ENCODE peak calls at places on chromosomes 5 and 9, in eight cellular contexts. W is mesendoderm, C is skeletal muscle cell, T is GM06990, B is psoas muscle, I is HepG2, H is SK-N-SH, S is astrocyte of the spinal cord. X is an unnamed sample.

GRCh38 chr5:160379485-160379884 is 9.1 kb upstream of the C1QTNF2 start:
- DNase-seq in W (no peak), C (no peak), T (no peak), B (no peak), I (no peak), H (no peak), S (no peak), X (no peak)

GRCh38 chr5:80090884-80091166 is 55.7 kb downstream of the THBS4 start:
- DNase-seq in W (peak), C (no peak), T (no peak), B (no peak), I (peak), H (no peak), S (no peak), X (no peak)

GRCh38 chr5:107867266-107867665 is 196.5 kb upstream of the EFNA5 start:
- DNase-seq in W (no peak), C (no peak), T (no peak), B (no peak), I (no peak), H (no peak), S (no peak), X (no peak)

GRCh38 chr9:112168197-112168596 is 6.9 kb downstream of the SUSD1 start:
- DNase-seq in W (no peak), C (no peak), T (no peak), B (no peak), I (no peak), H (no peak), S (no peak), X (no peak)

GRCh38 chr5:130032807-130033206 is 128.5 kb downstream of the CHSY3 start:
- DNase-seq in W (no peak), C (no peak), T (no peak), B (peak), I (no peak), H (no peak), S (no peak), X (no peak)

GRCh38 chr5:776862-777711 is 7.4 kb downstream of the ZDHHC11B start:
- DNase-seq in W (no peak), C (no peak), T (no peak), B (peak), I (no peak), H (peak), S (no peak), X (no peak)

GRCh38 chr9:133928248-133928764 is 63.8 kb downstream of the VAV2 start:
- DNase-seq in W (no peak), C (no peak), T (no peak), B (no peak), I (no peak), H (no peak), S (no peak), X (no peak)

GRCh38 chr5:140148508-140148907 is 22.8 kb downstream of the IGIP start:
- DNase-seq in W (peak), C (no peak), T (no peak), B (no peak), I (peak), H (peak), S (no peak), X (no peak)

GRCh38 chr5:100902406-100903035 is 561 bp downstream of the ST8SIA4 start:
- DNase-seq in W (peak), C (no peak), T (no peak), B (no peak), I (no peak), H (no peak), S (peak), X (no peak)

GRCh38 chr9:114911167-114911821 is 19.1 kb downstream of the TNFSF8 start:
- DNase-seq in W (peak), C (no peak), T (no peak), B (no peak), I (peak), H (peak), S (peak), X (no peak)

GRCh38 chr9:33366979-33367480 is 35.3 kb downstream of the AQP7 start:
- DNase-seq in W (no peak), C (no peak), T (no peak), B (no peak), I (no peak), H (no peak), S (no peak), X (no peak)

DNA sequence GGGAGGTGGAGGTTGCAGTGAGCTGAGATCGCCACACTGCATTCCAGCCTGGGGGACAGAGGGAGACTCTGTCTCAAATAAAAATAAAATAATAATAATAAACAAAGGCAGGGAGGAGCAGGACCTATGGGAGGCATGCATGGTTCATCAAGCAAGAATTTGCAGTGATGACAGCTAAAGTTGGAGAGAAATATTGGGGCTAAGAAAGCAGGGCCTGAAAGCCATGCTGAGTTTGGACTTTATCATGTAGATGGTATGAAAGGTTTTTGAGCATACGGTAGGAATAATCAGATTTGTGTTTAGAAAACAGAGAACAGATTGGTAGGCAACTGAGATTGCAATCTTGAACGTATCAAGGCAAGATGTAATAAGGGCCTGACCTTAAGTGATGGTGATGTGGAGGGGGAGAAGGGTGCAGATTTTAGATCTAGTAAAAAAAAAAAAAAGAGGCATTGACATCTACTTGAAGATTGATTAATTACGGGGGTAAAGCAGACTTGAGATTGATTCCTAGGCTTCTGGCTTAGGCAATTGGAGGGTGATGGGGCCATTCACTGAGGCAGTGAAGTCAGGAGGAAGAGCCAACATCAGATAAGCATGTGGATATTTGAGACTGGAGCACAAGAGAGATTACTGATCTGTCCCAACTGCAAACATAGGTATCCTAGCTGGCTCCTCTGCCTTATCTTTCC is 50.7 kb downstream of the CFAP95 start:
- DNase-seq in W (peak), C (peak), T (no peak), B (no peak), I (no peak), H (no peak), S (no peak), X (no peak)
- H3K4me3 ChIP-seq in W (no peak), C (no peak), T (no peak), B (no peak), I (no peak), H (no peak), S (no peak), X (no peak)

GRCh38 chr5:170632985-170633234 is 129.1 kb downstream of the KCNIP1 start:
- DNase-seq in W (peak), C (no peak), T (peak), B (peak), I (no peak), H (peak), S (no peak), X (peak)

GRCh38 chr5:170634236-170634990 is 130.6 kb downstream of the KCNIP1 start:
- DNase-seq in W (peak), C (no peak), T (no peak), B (no peak), I (no peak), H (no peak), S (no peak), X (peak)

GRCh38 chr5:170631471-170632195 is 127.8 kb downstream of the KCNIP1 start:
- DNase-seq in W (peak), C (no peak), T (no peak), B (no peak), I (peak), H (peak), S (no peak), X (peak)

GRCh38 chr5:170632266-170632984 is 128.6 kb downstream of the KCNIP1 start:
- DNase-seq in W (peak), C (no peak), T (no peak), B (no peak), I (no peak), H (no peak), S (no peak), X (peak)

GRCh38 chr5:170633235-170634041 is 129.6 kb downstream of the KCNIP1 start:
- DNase-seq in W (peak), C (peak), T (no peak), B (peak), I (peak), H (peak), S (peak), X (peak)
- H3K4me3 ChIP-seq in W (peak), C (peak), T (no peak), B (peak), I (no peak), H (peak), S (peak), X (peak)

DNA sequence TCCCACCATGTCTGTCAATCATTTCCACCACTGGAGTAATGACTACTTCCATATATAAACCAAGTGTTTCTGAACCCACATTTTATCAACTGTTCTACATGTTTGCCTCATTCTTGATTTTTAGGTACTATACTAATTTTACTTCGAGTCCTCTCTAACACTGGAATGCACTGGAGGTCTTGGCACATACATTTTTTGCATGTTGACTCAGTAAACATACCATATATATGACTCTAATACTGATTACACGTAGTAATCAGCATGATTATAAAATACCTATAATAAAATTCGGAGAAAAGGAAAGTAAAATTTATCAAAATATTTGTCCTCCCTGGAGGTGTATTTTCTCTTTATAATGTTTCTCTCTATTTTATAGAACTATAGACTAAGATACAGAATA is 621.7 kb upstream of the NUDT12 start:
- DNase-seq in W (no peak), C (no peak), T (no peak), B (no peak), I (no peak), H (no peak), S (no peak), X (no peak)
- H3K4me3 ChIP-seq in W (no peak), C (no peak), T (no peak), B (no peak), I (no peak), H (no peak), S (no peak), X (no peak)

GRCh38 chr5:176818391-176819098 is 8.2 kb downstream of the UNC5A start:
- DNase-seq in W (no peak), C (no peak), T (no peak), B (no peak), I (peak), H (no peak), S (no peak), X (no peak)
- H3K4me3 ChIP-seq in W (no peak), C (no peak), T (no peak), B (peak), I (no peak), H (peak), S (no peak), X (no peak)

GRCh38 chr5:169460123-169460522 is 123.5 kb upstream of the SPDL1 start:
- DNase-seq in W (no peak), C (no peak), T (no peak), B (no peak), I (no peak), H (no peak), S (no peak), X (no peak)

GRCh38 chr5:169460896-169461295 is 122.7 kb upstream of the SPDL1 start:
- DNase-seq in W (no peak), C (no peak), T (no peak), B (no peak), I (no peak), H (no peak), S (no peak), X (no peak)

GRCh38 chr5:169458269-169458668 is 125.3 kb upstream of the SPDL1 start:
- DNase-seq in W (no peak), C (no peak), T (no peak), B (no peak), I (no peak), H (no peak), S (no peak), X (no peak)
- H3K4me3 ChIP-seq in W (no peak), C (no peak), T (no peak), B (no peak), I (no peak), H (no peak), S (no peak), X (no peak)

DNA sequence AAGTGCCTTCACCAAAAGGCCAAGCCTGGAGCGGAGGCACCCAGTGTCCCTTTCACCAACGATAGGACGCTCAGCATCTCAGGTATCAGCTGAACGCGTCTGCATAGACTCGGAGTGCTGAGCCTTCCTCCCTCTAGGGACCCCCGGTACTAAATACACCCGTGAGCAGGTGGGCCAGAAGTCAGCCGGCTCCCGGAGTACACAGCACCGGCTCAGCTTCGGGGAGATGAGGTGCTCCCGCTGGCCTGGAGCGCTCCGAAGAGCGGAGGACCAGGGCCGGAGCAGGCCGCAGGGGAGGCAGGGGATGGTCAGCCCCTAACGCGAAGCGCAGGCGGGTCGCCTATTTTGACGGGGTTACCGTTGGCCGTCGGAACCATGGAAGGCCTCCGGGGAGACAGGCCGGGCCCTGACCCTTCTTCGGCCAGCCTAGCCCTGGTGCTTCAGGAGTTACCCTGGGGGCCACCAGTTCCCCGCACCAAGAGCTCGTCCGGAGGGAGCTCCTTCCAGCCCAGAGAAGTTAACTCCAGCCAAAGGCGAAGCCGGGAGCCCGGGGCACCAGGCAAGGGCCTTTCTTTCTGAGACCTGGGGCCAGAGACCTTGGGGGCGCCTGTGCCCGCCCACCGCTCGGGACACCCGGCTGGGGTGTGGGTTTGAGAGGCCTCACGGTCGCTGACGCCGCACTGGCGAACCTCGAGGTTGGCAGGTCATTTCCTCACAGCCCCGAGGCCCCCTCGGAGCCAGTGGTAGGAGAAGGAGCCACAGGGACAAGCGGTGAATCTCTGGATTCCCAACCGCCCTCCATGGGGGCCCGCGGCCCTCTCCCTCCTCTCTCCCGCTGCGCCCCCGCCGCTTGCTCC is 3.3 kb upstream of the IRX4 start:
- DNase-seq in W (peak), C (no peak), T (no peak), B (no peak), I (no peak), H (no peak), S (no peak), X (peak)
- H3K4me3 ChIP-seq in W (no peak), C (no peak), T (no peak), B (no peak), I (no peak), H (no peak), S (no peak), X (peak)

GRCh38 chr9:68904454-68904853 is 109.5 kb downstream of the PRKACG start:
- DNase-seq in W (no peak), C (no peak), T (no peak), B (no peak), I (no peak), H (no peak), S (no peak), X (no peak)

GRCh38 chr9:68905129-68905528 is 108.8 kb downstream of the PRKACG start:
- DNase-seq in W (peak), C (no peak), T (no peak), B (no peak), I (no peak), H (no peak), S (no peak), X (no peak)

GRCh38 chr9:68912561-68912960 is 101.4 kb downstream of the PRKACG start:
- DNase-seq in W (no peak), C (no peak), T (no peak), B (no peak), I (no peak), H (no peak), S (no peak), X (no peak)

GRCh38 chr9:68913054-68913453 is 100.9 kb downstream of the PRKACG start:
- DNase-seq in W (no peak), C (no peak), T (no peak), B (no peak), I (no peak), H (no peak), S (no peak), X (no peak)

GRCh38 chr9:68907910-68908309 is 106.0 kb downstream of the PRKACG start:
- DNase-seq in W (no peak), C (no peak), T (no peak), B (no peak), I (no peak), H (no peak), S (no peak), X (no peak)
- H3K4me3 ChIP-seq in W (no peak), C (no peak), T (no peak), B (no peak), I (no peak), H (no peak), S (no peak), X (no peak)

DNA sequence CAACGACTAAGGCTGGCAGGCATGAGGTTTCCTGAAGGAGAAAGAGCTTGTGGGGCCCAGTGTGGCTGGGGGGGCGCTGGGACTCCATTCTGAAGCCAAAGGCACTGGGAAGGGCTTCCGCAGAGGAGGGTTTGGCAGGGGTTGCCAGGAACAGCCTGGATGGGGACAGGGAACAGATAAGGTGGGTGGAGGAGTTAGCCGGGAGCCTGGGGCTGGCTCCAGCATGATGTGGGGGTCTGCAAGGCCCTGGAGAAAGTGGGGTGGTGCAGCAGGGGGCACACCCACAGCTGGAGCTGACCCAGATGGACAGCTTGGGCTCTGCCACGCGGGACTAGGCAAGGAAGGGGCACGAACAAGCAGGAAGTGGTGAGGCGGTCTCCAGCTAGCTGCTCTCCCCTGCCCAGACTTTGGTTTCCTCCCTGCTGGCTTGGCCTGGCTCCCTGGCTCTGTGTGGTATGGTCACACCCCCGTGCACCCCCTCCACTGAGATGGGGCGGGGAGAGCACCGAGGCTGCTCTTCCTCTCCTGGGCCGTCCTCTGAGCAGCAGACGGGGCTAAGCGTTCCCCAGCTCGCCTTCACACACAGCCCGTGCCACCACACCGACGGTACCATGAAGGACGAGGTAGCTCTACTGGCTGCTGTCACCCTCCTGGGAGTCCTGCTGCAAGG is at the start of gene LTC4S:
- DNase-seq in W (no peak), C (no peak), T (no peak), B (peak), I (no peak), H (no peak), S (peak), X (peak)
- H3K4me3 ChIP-seq in W (no peak), C (no peak), T (no peak), B (peak), I (no peak), H (no peak), S (no peak), X (no peak)

GRCh38 chr9:135088348-135088978 is 995 bp downstream of the OLFM1 start:
- DNase-seq in W (no peak), C (no peak), T (no peak), B (no peak), I (no peak), H (peak), S (no peak), X (no peak)
- H3K4me3 ChIP-seq in W (peak), C (no peak), T (no peak), B (peak), I (no peak), H (peak), S (no peak), X (no peak)